ENCODE peak calls at places on chromosome 16, in nine cellular contexts. V is HCT116, T is transverse colon, S is GM23338, Y is H1, W is GM12892, R is prostate gland, G is GM12891, P is endothelial cell of umbilical vein. H is an unnamed sample.

GRCh38 chr16:8374586-8374985 is 215.7 kb downstream of the TMEM114 start:
- DNase-seq in T (no peak), Y (no peak), S (no peak), W (no peak), P (no peak), G (no peak), V (no peak), R (no peak), H (no peak)

GRCh38 chr16:4176794-4177438 is 60.7 kb upstream of the ADCY9 start:
- DNase-seq in P (no peak), W (no peak), R (no peak), T (peak; percentile 16), G (peak; percentile 30), S (no peak), Y (no peak), V (peak; percentile 45), H (no peak)

GRCh38 chr16:66388350-66389139 is 22.1 kb downstream of the CDH5 start:
- DNase-seq in G (no peak), P (no peak), R (no peak), V (no peak), W (no peak), S (no peak), Y (no peak), T (no peak), H (peak; percentile 24)

GRCh38 chr16:2212362-2213324 is 2.0 kb upstream of the BRICD5 start:
- DNase-seq in V (no peak), W (no peak), P (no peak), S (no peak), G (no peak), R (peak; percentile 39), Y (no peak), T (no peak), H (no peak)

GRCh38 chr16:75265911-75266701 is 14.7 kb upstream of the BCAR1 start:
- DNase-seq in V (no peak), S (peak; percentile 92), W (peak; percentile 98), Y (peak; percentile 93), G (peak; percentile 93), T (peak; percentile 86), R (peak; percentile 37), P (peak; percentile 71), H (peak; percentile 90)

GRCh38 chr16:30889721-30890120 is 4.2 kb downstream of the BCL7C start:
- DNase-seq in W (no peak), R (no peak), V (no peak), T (no peak), G (no peak), Y (no peak), S (no peak), P (no peak), H (no peak)

GRCh38 chr16:76277099-76278030 is at the start of gene CNTNAP4:
- DNase-seq in R (no peak), V (no peak), Y (peak; percentile 73), P (no peak), T (no peak), S (peak; percentile 58), W (no peak), G (no peak), H (peak; percentile 81)

GRCh38 chr16:17273142-17273561 is 197.6 kb downstream of the XYLT1 start:
- DNase-seq in G (no peak), W (no peak), P (no peak), V (peak; percentile 69), R (no peak), S (no peak), Y (no peak), T (no peak), H (no peak)

GRCh38 chr16:81415757-81416156 is 28.9 kb upstream of the CMIP start:
- DNase-seq in W (no peak), V (no peak), T (no peak), P (no peak), R (no peak), G (no peak), Y (no peak), S (peak; percentile 67), H (no peak)

GRCh38 chr16:4521971-4522623 is 16.5 kb downstream of the CDIP1 start:
- DNase-seq in W (no peak), S (peak; percentile 68), V (no peak), G (no peak), P (no peak), Y (peak; percentile 62), T (no peak), R (no peak), H (no peak)

GRCh38 chr16:4612977-4613635 is 1.6 kb downstream of the UBALD1 start:
- DNase-seq in T (no peak), S (peak; percentile 35), P (no peak), Y (no peak), G (no peak), R (no peak), W (no peak), V (no peak), H (no peak)

GRCh38 chr16:85449885-85450245 is 163.3 kb upstream of the GSE1 start:
- DNase-seq in R (no peak), S (no peak), V (no peak), W (no peak), P (no peak), Y (no peak), G (no peak), T (no peak), H (no peak)

GRCh38 chr16:85447657-85448313 is 165.3 kb upstream of the GSE1 start:
- DNase-seq in Y (no peak), T (no peak), V (no peak), S (no peak), W (no peak), G (no peak), P (no peak), R (no peak), H (no peak)

GRCh38 chr16:85449195-85449884 is 163.8 kb upstream of the GSE1 start:
- DNase-seq in R (no peak), G (no peak), T (no peak), Y (no peak), S (no peak), V (no peak), W (no peak), P (no peak), H (no peak)

GRCh38 chr16:85446846-85447656 is 166.1 kb upstream of the GSE1 start:
- DNase-seq in T (peak; percentile 67), G (no peak), Y (no peak), V (no peak), S (no peak), P (no peak), R (no peak), W (no peak), H (no peak)

GRCh38 chr16:85448557-85449194 is 164.4 kb upstream of the GSE1 start:
- DNase-seq in S (no peak), V (no peak), W (no peak), G (no peak), Y (no peak), T (peak; percentile 71), P (no peak), R (no peak), H (no peak)
- TF ChIP-seq POLR2AphosphoS5 in S (no peak), V (no peak), W (no peak), G (no peak), Y (no peak), T (peak; percentile 56), P (no peak), R (no peak), H (no peak)

DNA sequence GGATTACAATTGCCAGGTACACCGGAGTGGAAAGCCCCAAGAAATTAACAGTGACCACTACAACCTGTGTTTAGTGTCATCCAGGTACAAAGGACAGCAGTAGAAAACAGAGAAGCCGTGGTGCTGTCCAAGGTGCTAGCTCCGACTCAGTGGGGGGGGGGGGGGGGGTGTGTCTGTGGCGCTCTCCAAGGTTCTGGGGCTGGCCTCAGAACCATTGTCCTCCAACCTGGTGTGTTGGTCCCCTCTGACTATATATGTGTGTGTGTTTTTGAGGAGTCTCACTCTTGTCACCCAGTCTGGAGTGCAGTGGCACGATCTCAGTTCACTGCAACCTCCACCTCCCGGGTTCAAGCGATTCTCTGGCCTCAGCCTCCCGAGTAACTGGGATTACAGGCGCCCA is 5.8 kb upstream of the ZNF23 start:
- DNase-seq in G (no peak), R (no peak), W (no peak), T (no peak), P (peak; percentile 16), Y (no peak), S (peak; percentile 76), V (no peak), H (no peak)
- TF ChIP-seq POLR2AphosphoS5 in G (no peak), R (no peak), W (no peak), T (no peak), P (no peak), Y (no peak), S (no peak), V (peak; percentile 40), H (no peak)

DNA sequence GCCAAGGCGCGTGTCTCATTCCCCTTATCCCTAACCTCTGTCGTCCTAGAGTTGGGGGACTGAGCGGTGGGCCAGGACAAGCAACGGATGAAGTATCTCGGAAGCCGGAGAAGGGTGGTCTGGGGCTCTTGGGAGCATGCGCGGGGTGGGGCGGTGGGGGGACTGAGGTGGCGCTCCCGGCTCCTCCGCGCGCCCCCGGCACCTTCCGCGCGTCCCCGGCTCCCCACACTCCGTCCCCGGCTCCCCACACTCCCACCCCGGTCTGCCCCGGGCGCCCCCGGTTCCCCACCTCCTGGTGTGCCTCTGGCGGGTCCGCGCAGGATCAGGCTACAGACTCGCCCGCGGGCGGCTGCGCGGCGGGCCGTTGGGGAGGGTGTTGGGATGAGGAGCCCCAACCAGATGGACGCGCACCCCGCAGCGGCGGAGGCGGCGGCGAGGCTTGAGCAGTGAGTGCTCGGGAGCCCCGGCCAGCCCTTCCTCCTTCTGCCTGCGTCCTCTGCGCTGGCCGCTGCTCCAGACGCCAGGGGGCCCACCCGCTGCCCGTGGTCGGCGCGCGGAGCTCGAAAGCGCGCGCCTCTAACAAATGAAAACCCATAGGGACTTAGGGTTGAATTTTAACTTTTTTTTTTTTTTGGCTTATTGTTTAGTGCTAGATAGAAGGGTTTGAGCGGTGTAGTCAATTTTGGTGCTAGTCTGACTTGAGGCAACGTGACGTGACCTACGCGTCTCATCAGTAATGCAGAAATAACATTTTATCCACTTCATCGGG is 5.6 kb upstream of the CRYM start:
- DNase-seq in T (peak; percentile 56), W (no peak), S (peak; percentile 89), G (peak; percentile 35), Y (peak; percentile 87), R (peak; percentile 58), V (no peak), P (peak; percentile 21), H (peak; percentile 75)
- TF ChIP-seq POLR2AphosphoS5 in T (no peak), W (no peak), S (peak; percentile 59), G (no peak), Y (no peak), R (no peak), V (no peak), P (no peak), H (no peak)

DNA sequence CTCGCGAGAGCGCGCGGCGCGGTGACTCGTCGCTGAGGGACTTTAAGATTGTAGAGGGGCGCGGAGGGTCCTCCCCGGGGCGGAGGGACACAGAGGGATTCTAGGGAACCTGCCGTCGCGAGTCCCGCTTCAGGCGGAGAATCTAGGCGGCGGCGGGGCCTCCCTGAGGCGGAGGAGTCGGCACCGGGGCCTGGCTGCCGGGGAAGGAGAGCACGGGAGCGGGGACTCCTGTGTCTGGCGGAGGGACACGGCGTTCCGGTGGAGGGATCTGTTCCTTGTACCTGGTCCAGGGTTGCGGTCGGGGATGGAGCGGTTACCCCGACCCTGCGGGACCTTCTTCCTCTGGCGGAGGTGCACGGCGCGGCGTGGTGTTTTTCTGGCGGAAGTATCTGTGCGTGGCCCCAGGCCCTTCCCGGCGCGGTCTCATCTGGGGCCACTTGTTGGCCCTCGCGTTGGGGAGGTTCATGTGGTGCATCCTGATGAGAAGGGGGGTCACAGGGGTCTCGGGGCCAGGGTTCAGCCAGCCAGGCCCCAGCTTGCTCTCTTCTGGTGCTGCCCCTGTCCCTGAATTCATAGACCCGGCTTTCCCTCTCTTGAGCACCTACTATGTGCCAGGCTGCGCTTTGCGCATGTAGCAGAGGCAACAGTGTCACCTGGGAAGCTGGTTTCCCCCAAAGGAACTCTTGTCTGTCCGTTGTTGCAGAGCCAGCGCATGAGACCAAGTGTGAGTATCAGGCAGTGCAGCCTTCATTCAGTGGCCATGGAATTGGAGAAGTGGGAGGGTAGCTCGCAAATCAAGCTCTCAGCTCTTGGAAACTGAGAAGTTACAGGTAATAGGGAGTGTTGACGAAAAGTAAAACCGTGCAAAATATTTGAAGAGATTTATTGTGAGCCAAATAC is 561 bp upstream of the ZKSCAN2 start:
- DNase-seq in S (peak; percentile 93), R (peak; percentile 61), W (peak; percentile 66), V (peak; percentile 92), Y (peak; percentile 91), T (peak; percentile 87), P (peak; percentile 74), G (peak; percentile 59), H (peak; percentile 93)
- TF ChIP-seq POLR2AphosphoS5 in S (peak; percentile 75), R (peak; percentile 8), W (peak; percentile 74), V (peak; percentile 91), Y (no peak), T (peak; percentile 43), P (peak; percentile 43), G (peak; percentile 86), H (no peak)